ENCODE peak calls at places on chromosomes 2 and 18, in five cellular contexts. I is fibroblast of mammary gland, E is heart right ventricle, T is fibroblast of lung, M is MM.1S. G is an unnamed sample.
A peak's percentile ranks its signal among the peaks of the same experiment; 100 is the strongest.

GRCh38 chr2:8146329-8147048 is 535.4 kb upstream of the ID2 start:
- DNase-seq in I (no peak), E (no peak), T (no peak), M (no peak), G (no peak)

GRCh38 chr2:234587341-234588053 is 90.6 kb upstream of the ARL4C start:
- DNase-seq in I (no peak), E (no peak), T (no peak), M (no peak), G (no peak)

GRCh38 chr2:159677654-159678053 is 34.7 kb upstream of the MARCHF7 start:
- DNase-seq in I (peak; percentile 33), E (no peak), T (peak; percentile 64), M (peak; percentile 8), G (no peak)

GRCh38 chr2:47508641-47509040 is 105.7 kb downstream of the MSH2 start:
- DNase-seq in I (no peak), E (no peak), T (no peak), M (peak; percentile 33), G (no peak)

GRCh38 chr2:119826370-119826961 is 66.7 kb downstream of the PTPN4 start:
- DNase-seq in I (peak; percentile 44), E (no peak), T (peak; percentile 36), M (peak; percentile 57), G (no peak)

GRCh38 chr2:72722492-72723090 is 103.2 kb downstream of the EXOC6B start:
- DNase-seq in I (peak; percentile 17), E (no peak), T (peak; percentile 74), M (no peak), G (no peak)

GRCh38 chr2:190607014-190607597 is 41.8 kb upstream of the NAB1 start:
- DNase-seq in I (peak; percentile 76), E (no peak), T (peak; percentile 32), M (no peak), G (no peak)

GRCh38 chr2:167181134-167181533 is 292.9 kb downstream of the XIRP2 start:
- DNase-seq in I (peak; percentile 85), E (no peak), T (peak; percentile 55), M (no peak), G (no peak)

GRCh38 chr2:200084036-200084435 is 128.7 kb downstream of the MAIP1 start:
- DNase-seq in I (no peak), E (no peak), T (no peak), M (no peak), G (no peak)

GRCh38 chr2:127086800-127087737 is 19.9 kb downstream of the BIN1 start:
- DNase-seq in I (peak; percentile 93), E (peak; percentile 79), T (peak; percentile 95), M (no peak), G (no peak)
- H3K4me3 ChIP-seq in I (peak overlapping the region; percentile 15), E (peak overlapping the region; percentile 39), T (peak overlapping the region; percentile 18), M (no peak overlapping the region), G (peak overlapping the region; percentile 58)

DNA sequence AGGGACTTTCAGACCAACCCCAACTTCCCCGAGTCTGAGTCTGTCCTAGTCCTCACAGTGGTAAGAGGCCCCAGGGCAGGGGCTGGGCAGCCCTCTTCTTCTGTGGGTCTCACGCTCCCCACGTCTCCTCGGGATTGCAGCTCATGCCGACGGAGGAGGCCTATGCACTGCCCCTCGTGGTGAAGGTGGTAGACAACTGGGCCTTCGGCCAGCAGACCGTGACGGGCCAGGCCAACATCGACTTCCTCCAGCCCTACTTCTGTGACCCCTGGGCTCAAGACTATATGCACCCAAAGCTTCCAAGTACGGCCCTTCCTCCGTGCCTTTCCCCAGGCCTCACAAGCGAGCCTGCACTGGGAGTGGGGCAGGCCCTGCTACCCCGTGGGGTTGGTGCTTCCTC is 44.3 kb downstream of the LMAN2L start:
- DNase-seq in I (no peak), E (no peak), T (no peak), M (no peak), G (no peak)
- H3K4me3 ChIP-seq in I (no peak overlapping the region), E (no peak overlapping the region), T (no peak overlapping the region), M (no peak overlapping the region), G (no peak overlapping the region)

DNA sequence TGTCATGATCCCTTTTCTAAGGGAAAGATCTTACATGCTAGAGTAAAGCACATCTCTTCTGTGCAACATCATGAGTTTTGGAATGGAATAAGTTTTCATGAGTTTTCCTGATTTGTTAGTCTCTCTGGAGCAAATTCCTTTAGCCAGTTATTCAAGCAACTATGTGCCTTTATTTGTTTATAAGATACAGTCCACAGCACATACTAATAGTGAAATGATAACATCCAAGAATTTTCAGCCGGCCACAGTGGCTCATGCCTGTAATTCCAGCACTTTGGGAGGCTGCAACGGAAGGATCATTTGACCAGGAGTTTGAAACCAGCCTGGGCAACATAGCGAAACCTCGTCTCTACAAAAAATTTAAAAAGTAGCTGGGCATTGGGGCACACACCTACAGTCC is 82.0 kb upstream of the LTBP1 start:
- DNase-seq in I (peak; percentile 46), E (no peak), T (peak; percentile 83), M (no peak), G (no peak)
- H3K4me3 ChIP-seq in I (no peak overlapping the region), E (no peak overlapping the region), T (no peak overlapping the region), M (no peak overlapping the region), G (no peak overlapping the region)

GRCh38 chr18:47261902-47262301 is 10.4 kb upstream of the SKOR2 start:
- DNase-seq in I (no peak), E (no peak), T (no peak), M (no peak), G (no peak)

GRCh38 chr18:47263828-47264314 is 12.4 kb upstream of the SKOR2 start:
- DNase-seq in I (no peak), E (no peak), T (no peak), M (no peak), G (no peak)

GRCh38 chr18:47260924-47261701 is 9.7 kb upstream of the SKOR2 start:
- DNase-seq in I (no peak), E (no peak), T (no peak), M (no peak), G (no peak)

GRCh38 chr18:47263197-47263827 is 11.9 kb upstream of the SKOR2 start:
- DNase-seq in I (peak; percentile 38), E (no peak), T (no peak), M (no peak), G (no peak)

GRCh38 chr18:47262397-47263196 is 11.1 kb upstream of the SKOR2 start:
- DNase-seq in I (no peak), E (no peak), T (no peak), M (no peak), G (no peak)
- H3K4me3 ChIP-seq in I (peak overlapping the region; percentile 68), E (no peak overlapping the region), T (no peak overlapping the region), M (no peak overlapping the region), G (peak overlapping the region; percentile 52)

DNA sequence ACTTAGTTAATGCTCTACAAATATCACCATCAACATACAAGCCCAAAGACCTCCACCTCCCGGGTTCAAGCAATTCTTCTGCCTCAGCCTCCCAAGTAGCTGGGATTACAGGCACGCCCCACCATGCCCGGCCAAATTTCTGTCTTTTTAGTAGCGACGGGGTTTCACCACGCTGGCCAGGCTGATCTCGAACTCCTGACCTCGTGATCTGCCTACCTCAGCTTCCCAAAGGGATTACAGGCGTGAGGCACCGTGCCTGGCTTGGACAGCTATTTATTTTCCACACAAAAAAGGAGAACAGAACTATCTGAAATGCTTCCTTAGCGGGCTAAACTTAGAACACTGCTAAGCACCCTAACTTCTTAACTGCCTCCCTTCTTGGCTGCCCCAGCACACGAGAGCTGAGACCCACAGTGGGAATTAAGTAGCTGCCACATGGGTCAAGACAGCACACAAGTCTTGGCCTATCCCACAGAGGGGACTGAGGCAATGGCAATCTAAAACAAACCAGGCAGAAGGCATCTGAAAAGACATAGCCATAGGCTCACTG is 24.8 kb downstream of the CYTIP start:
- DNase-seq in I (no peak), E (no peak), T (no peak), M (no peak), G (no peak)
- H3K4me3 ChIP-seq in I (no peak overlapping the region), E (no peak overlapping the region), T (no peak overlapping the region), M (no peak overlapping the region), G (no peak overlapping the region)

G was measured in thoracic aorta.